ENCODE peak calls at places on chromosome 1, in five cellular contexts. One of them, this sample, is unnamed. For H3K27me3 and H3K4me1, the result is how much of the 10 kb centered on the place peaks cover.

GRCh38 chr1:184958554-184959353 is 15.6 kb downstream of the NIBAN1 start:
- DNase-seq in aorta: no peak
- DNase-seq in K562: no peak
- DNase-seq in IMR-90: peak
- DNase-seq in CD8-positive, alpha-beta memory T cell: no peak
- DNase-seq in this sample: no peak

GRCh38 chr1:157163273-157164127 is 25.3 kb upstream of the ETV3 start:
- DNase-seq in CD8-positive, alpha-beta memory T cell: peak
- DNase-seq in IMR-90: peak
- DNase-seq in K562: peak
- DNase-seq in aorta: peak
- DNase-seq in this sample: peak

GRCh38 chr1:116945996-116946395 is 36.3 kb downstream of the PTGFRN start:
- DNase-seq in K562: no peak
- DNase-seq in CD8-positive, alpha-beta memory T cell: no peak
- DNase-seq in aorta: no peak
- DNase-seq in IMR-90: no peak
- DNase-seq in this sample: no peak

GRCh38 chr1:12138196-12139183 is 28.3 kb upstream of the TNFRSF1B start:
- DNase-seq in IMR-90: peak
- DNase-seq in aorta: no peak
- DNase-seq in K562: no peak
- DNase-seq in CD8-positive, alpha-beta memory T cell: no peak
- DNase-seq in this sample: no peak

GRCh38 chr1:68185743-68186142 is 46.6 kb downstream of the WLS start:
- DNase-seq in IMR-90: no peak
- DNase-seq in aorta: no peak
- DNase-seq in CD8-positive, alpha-beta memory T cell: no peak
- DNase-seq in K562: no peak
- DNase-seq in this sample: no peak

GRCh38 chr1:193190096-193190744 is 3.8 kb upstream of the B3GALT2 start:
- DNase-seq in K562: no peak
- DNase-seq in IMR-90: peak
- DNase-seq in aorta: no peak
- DNase-seq in CD8-positive, alpha-beta memory T cell: no peak
- DNase-seq in this sample: no peak

GRCh38 chr1:189851806-189852367 is 625.8 kb downstream of the BRINP3 start:
- DNase-seq in K562: no peak
- DNase-seq in aorta: no peak
- DNase-seq in IMR-90: no peak
- DNase-seq in CD8-positive, alpha-beta memory T cell: no peak
- DNase-seq in this sample: no peak

GRCh38 chr1:171912509-171913185 is 71.3 kb downstream of the DNM3 start:
- DNase-seq in aorta: no peak
- DNase-seq in CD8-positive, alpha-beta memory T cell: no peak
- DNase-seq in K562: no peak
- DNase-seq in IMR-90: no peak
- DNase-seq in this sample: no peak

GRCh38 chr1:158998781-158999161 is 10.9 kb upstream of the IFI16 start:
- DNase-seq in K562: peak
- DNase-seq in CD8-positive, alpha-beta memory T cell: peak
- DNase-seq in aorta: peak
- DNase-seq in IMR-90: peak
- DNase-seq in this sample: peak

GRCh38 chr1:161511018-161511755 is 5.9 kb downstream of the FCGR2A start:
- DNase-seq in CD8-positive, alpha-beta memory T cell: no peak
- DNase-seq in aorta: no peak
- DNase-seq in K562: peak
- DNase-seq in IMR-90: no peak
- DNase-seq in this sample: no peak

GRCh38 chr1:234933475-234933874 is 195.2 kb downstream of the TOMM20 start:
- DNase-seq in aorta: peak
- DNase-seq in K562: no peak
- DNase-seq in IMR-90: peak
- DNase-seq in CD8-positive, alpha-beta memory T cell: no peak
- DNase-seq in this sample: no peak

GRCh38 chr1:47842228-47842627 is 155.0 kb downstream of the TRABD2B start:
- DNase-seq in CD8-positive, alpha-beta memory T cell: no peak
- DNase-seq in IMR-90: no peak
- DNase-seq in aorta: no peak
- DNase-seq in K562: no peak
- DNase-seq in this sample: no peak

GRCh38 chr1:108075055-108075454 is 110.1 kb upstream of the VAV3 start:
- DNase-seq in aorta: no peak
- DNase-seq in K562: no peak
- DNase-seq in IMR-90: no peak
- DNase-seq in CD8-positive, alpha-beta memory T cell: no peak
- DNase-seq in this sample: no peak

GRCh38 chr1:239997160-239997514 is 94.5 kb upstream of the FMN2 start:
- DNase-seq in IMR-90: no peak
- DNase-seq in K562: no peak
- DNase-seq in aorta: no peak
- DNase-seq in CD8-positive, alpha-beta memory T cell: no peak
- DNase-seq in this sample: no peak

GRCh38 chr1:239999170-239999569 is 92.5 kb upstream of the FMN2 start:
- DNase-seq in CD8-positive, alpha-beta memory T cell: no peak
- DNase-seq in aorta: no peak
- DNase-seq in K562: no peak
- DNase-seq in IMR-90: no peak
- DNase-seq in this sample: no peak

GRCh38 chr1:239998312-239998649 is 93.4 kb upstream of the FMN2 start:
- DNase-seq in aorta: no peak
- DNase-seq in IMR-90: no peak
- DNase-seq in CD8-positive, alpha-beta memory T cell: no peak
- DNase-seq in K562: no peak
- DNase-seq in this sample: no peak

GRCh38 chr1:239995281-239995680 is 96.4 kb upstream of the FMN2 start:
- DNase-seq in aorta: no peak
- DNase-seq in IMR-90: no peak
- DNase-seq in K562: no peak
- DNase-seq in CD8-positive, alpha-beta memory T cell: no peak
- DNase-seq in this sample: no peak

DNA sequence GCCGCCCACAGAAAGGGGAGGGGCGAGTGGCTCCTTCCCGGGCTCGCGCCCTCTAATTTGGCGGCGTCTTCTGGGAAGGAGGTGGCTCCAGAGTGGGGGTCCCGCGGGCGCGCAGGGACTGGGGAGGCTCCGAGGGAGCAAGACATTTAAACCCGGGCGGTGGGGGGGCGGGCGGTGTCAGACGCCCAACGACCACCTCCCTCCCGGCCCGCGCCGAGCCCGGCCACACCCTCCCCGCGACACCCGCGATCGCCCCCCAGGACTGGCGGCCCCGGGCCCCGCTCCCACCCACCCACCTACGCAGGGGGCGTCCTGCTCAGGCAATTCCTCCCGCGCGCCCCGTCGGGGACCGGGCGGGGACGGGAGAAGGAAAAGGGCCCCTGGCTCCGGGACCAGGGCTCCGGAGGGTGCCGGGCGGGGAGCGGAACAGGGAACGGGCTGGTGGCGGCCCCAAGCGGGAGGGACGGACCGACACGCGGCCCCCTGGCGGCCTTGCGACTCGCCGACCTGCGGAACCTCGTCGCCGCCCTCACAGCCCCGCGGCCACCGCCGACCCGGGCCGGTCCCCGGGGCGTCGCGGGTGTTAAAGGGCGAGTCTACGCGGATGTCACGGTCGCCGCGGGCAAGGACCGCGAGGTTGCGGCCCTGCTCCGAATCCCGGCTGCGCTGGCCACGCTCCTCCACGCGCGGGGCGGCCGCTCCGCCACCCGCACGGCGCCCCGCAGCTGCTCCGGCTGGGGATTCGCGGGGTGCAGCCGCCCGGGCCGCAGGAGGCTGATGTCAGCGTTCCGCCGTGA is 94.0 kb upstream of the FMN2 start:
- DNase-seq in IMR-90: no peak
- DNase-seq in aorta: no peak
- DNase-seq in K562: no peak
- DNase-seq in CD8-positive, alpha-beta memory T cell: no peak
- DNase-seq in this sample: no peak
- H3K27me3 ChIP-seq in IMR-90: half or more
- H3K27me3 ChIP-seq in aorta: under half
- H3K27me3 ChIP-seq in K562: under half
- H3K27me3 ChIP-seq in CD8-positive, alpha-beta memory T cell: under half
- H3K27me3 ChIP-seq in this sample: under half

DNA sequence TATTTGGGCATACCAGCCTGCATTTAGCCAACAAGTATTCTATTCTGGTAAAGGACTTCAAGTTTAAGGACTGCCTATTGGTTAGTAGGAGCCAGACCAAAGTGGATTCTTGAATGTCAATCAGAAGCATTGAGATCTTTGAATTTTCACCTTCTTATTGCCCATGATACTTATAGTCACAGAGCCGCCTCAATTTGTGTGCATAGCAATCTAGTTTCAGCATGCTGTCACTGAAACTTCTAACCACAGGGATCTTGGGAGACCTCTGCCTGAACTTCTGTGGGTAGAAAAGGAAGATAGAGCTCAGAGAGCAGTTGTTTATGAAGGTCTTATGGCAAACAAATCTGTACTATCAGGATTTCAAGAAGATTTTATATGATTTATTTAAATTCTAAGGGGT is 501.4 kb upstream of the USP24 start:
- DNase-seq in CD8-positive, alpha-beta memory T cell: no peak
- DNase-seq in IMR-90: peak
- DNase-seq in aorta: no peak
- DNase-seq in K562: no peak
- DNase-seq in this sample: no peak
- H3K4me1 ChIP-seq in CD8-positive, alpha-beta memory T cell: under half
- H3K4me1 ChIP-seq in IMR-90: under half
- H3K4me1 ChIP-seq in aorta: under half
- H3K4me1 ChIP-seq in K562: under half
- H3K4me1 ChIP-seq in this sample: under half

GRCh38 chr1:84827976-84828375 is 65.0 kb downstream of the LPAR3 start:
- DNase-seq in CD8-positive, alpha-beta memory T cell: no peak
- DNase-seq in aorta: no peak
- DNase-seq in K562: no peak
- DNase-seq in IMR-90: no peak
- DNase-seq in this sample: no peak

GRCh38 chr1:84825161-84825560 is 67.8 kb downstream of the LPAR3 start:
- DNase-seq in aorta: no peak
- DNase-seq in K562: no peak
- DNase-seq in CD8-positive, alpha-beta memory T cell: no peak
- DNase-seq in IMR-90: no peak
- DNase-seq in this sample: no peak

GRCh38 chr1:84827566-84827965 is 65.4 kb downstream of the LPAR3 start:
- DNase-seq in aorta: no peak
- DNase-seq in IMR-90: no peak
- DNase-seq in CD8-positive, alpha-beta memory T cell: no peak
- DNase-seq in K562: no peak
- DNase-seq in this sample: no peak

GRCh38 chr1:84823991-84824390 is 69.0 kb downstream of the LPAR3 start:
- DNase-seq in K562: no peak
- DNase-seq in CD8-positive, alpha-beta memory T cell: no peak
- DNase-seq in aorta: no peak
- DNase-seq in IMR-90: no peak
- DNase-seq in this sample: no peak
- H3K4me3 ChIP-seq in K562: no peak
- H3K4me3 ChIP-seq in CD8-positive, alpha-beta memory T cell: no peak
- H3K4me3 ChIP-seq in aorta: no peak
- H3K4me3 ChIP-seq in IMR-90: no peak
- H3K4me3 ChIP-seq in this sample: no peak

DNA sequence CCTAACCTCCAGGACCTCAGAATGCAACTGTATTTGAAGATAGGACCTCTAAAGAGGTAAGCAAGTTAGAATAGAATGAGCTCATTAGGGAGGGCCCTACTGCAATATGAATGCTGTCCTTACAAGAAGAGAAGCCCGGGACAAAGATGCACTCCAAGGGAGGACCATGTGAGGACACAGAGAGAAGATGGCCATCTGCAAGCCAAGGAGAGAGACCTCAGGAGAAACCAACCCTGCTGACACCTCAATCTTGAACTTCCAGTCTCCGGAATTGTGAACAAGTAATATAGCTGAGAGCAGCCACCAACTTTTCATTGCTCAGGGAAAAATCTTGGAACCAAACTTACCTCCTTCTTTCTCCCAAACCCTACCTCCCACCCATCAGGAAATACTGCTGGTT is 15.0 kb upstream of the GALNT2 start:
- DNase-seq in aorta: no peak
- DNase-seq in CD8-positive, alpha-beta memory T cell: no peak
- DNase-seq in IMR-90: no peak
- DNase-seq in K562: no peak
- DNase-seq in this sample: no peak
- H3K27me3 ChIP-seq in aorta: under half
- H3K27me3 ChIP-seq in CD8-positive, alpha-beta memory T cell: under half
- H3K27me3 ChIP-seq in IMR-90: under half
- H3K27me3 ChIP-seq in K562: under half
- H3K27me3 ChIP-seq in this sample: under half

GRCh38 chr1:39938856-39939255 is 16.1 kb upstream of the MFSD2A start:
- DNase-seq in K562: no peak
- DNase-seq in aorta: no peak
- DNase-seq in IMR-90: no peak
- DNase-seq in CD8-positive, alpha-beta memory T cell: no peak
- DNase-seq in this sample: no peak
- H3K4me1 ChIP-seq in K562: under half
- H3K4me1 ChIP-seq in aorta: under half
- H3K4me1 ChIP-seq in IMR-90: under half
- H3K4me1 ChIP-seq in CD8-positive, alpha-beta memory T cell: under half
- H3K4me1 ChIP-seq in this sample: under half

DNA sequence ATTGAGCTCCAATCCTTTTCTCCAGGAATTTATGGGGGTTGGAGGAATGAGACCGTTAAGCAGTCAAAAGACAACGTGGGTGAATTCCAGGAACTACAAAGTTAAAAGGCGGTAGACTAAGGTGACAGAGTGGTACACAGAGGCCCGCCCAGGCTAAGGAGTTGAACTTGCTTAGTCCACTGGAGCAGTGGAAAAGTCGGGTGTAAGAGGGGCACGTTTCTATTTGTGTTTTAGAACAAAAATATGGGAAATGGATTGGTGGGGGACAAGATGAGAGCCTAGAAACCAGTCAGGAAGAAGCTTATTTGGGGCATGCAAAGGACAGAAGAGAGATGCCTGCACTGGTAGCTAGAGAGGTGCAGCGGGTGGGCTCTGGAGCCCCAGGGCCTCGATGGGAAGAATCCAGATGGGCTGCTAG is 1.2 kb upstream of the LIN9 start:
- DNase-seq in aorta: no peak
- DNase-seq in K562: peak
- DNase-seq in IMR-90: no peak
- DNase-seq in CD8-positive, alpha-beta memory T cell: no peak
- DNase-seq in this sample: no peak
- H3K4me3 ChIP-seq in aorta: no peak
- H3K4me3 ChIP-seq in K562: peak
- H3K4me3 ChIP-seq in IMR-90: no peak
- H3K4me3 ChIP-seq in CD8-positive, alpha-beta memory T cell: no peak
- H3K4me3 ChIP-seq in this sample: no peak

GRCh38 chr1:2528966-2529750 is 905 bp downstream of the HES5 start:
- DNase-seq in IMR-90: no peak
- DNase-seq in K562: peak
- DNase-seq in CD8-positive, alpha-beta memory T cell: peak
- DNase-seq in aorta: no peak
- DNase-seq in this sample: peak
- H3K27me3 ChIP-seq in IMR-90: under half
- H3K27me3 ChIP-seq in K562: under half
- H3K27me3 ChIP-seq in CD8-positive, alpha-beta memory T cell: under half
- H3K27me3 ChIP-seq in aorta: under half
- H3K27me3 ChIP-seq in this sample: under half